ENCODE peak calls at places on chromosomes 1 and 21, in five cellular contexts. N, J, A, Y and T are unnamed samples.
A peak's percentile ranks its signal among the peaks of the same experiment; 100 is the strongest.

GRCh38 chr1:27726173-27726793 is 522 bp downstream of the FAM76A start:
- DNase-seq in A (peak; percentile 69), J (peak; percentile 27), N (peak; percentile 61), Y (peak; percentile 59), T (peak; percentile 66)

GRCh38 chr1:181777812-181778211 is 283.7 kb downstream of the ZNF648 start:
- DNase-seq in A (no peak), Y (no peak), J (no peak), N (no peak), T (no peak)

GRCh38 chr1:174568551-174568950 is 120.8 kb downstream of the GPR52 start:
- DNase-seq in Y (no peak), J (no peak), A (no peak), N (no peak), T (no peak)

GRCh38 chr1:1206376-1207253 is at the start of gene TNFRSF18:
- DNase-seq in J (no peak), A (no peak), Y (peak; percentile 9), N (no peak), T (peak; percentile 19)

GRCh38 chr1:195097316-195097715 is 1510.9 kb downstream of the KCNT2 start:
- DNase-seq in Y (no peak), J (no peak), A (no peak), N (no peak), T (no peak)

GRCh38 chr1:44792736-44793502 is 4.9 kb upstream of the BEST4 start:
- DNase-seq in Y (no peak), A (no peak), J (no peak), N (no peak), T (no peak)

GRCh38 chr1:3772027-3772714 is 378 bp upstream of the SMIM1 start:
- DNase-seq in J (peak; percentile 84), Y (peak; percentile 91), N (peak; percentile 80), A (peak; percentile 91), T (peak; percentile 86)

GRCh38 chr1:27235827-27236226 is 1.4 kb downstream of the WDTC1 start:
- DNase-seq in N (no peak), A (peak; percentile 28), J (no peak), Y (no peak), T (peak; percentile 67)

GRCh38 chr1:223102797-223103533 is 40.1 kb downstream of the TLR5 start:
- DNase-seq in Y (peak; percentile 67), N (no peak), J (no peak), A (no peak), T (no peak)

GRCh38 chr1:48414264-48414663 is 57.7 kb downstream of the SPATA6 start:
- DNase-seq in N (no peak), Y (no peak), A (no peak), J (no peak), T (no peak)

GRCh38 chr21:46559291-46559983 is 45.4 kb downstream of the S100B start:
- DNase-seq in Y (no peak), N (no peak), J (peak; percentile 31), A (peak; percentile 48), T (no peak)